ENCODE peak calls at places on chromosomes 11 and 22, in six cellular contexts. W, L, I, P, D and X are unnamed samples.

GRCh38 chr11:130675456-130675855 is 227.0 kb downstream of the ADAMTS15 start:
- DNase-seq in W (no peak), D (peak), P (no peak), I (peak), L (no peak), X (no peak)

GRCh38 chr22:43390166-43390565 is 21.6 kb upstream of the MPPED1 start:
- DNase-seq in L (no peak), W (no peak), D (no peak), P (no peak), I (no peak), X (no peak)

GRCh38 chr11:66556086-66556485 is 9.4 kb downstream of the ACTN3 start:
- DNase-seq in I (no peak), P (no peak), W (no peak), D (no peak), L (no peak), X (no peak)

GRCh38 chr11:8732748-8733241 is 50.2 kb downstream of the RPL27A start:
- DNase-seq in P (no peak), L (no peak), I (peak), W (no peak), D (peak), X (no peak)

GRCh38 chr22:28742562-28742962 is 723 bp downstream of the HSCB start:
- DNase-seq in W (no peak), I (no peak), P (no peak), L (no peak), D (no peak), X (no peak)

GRCh38 chr11:35146074-35146521 is 7.1 kb downstream of the CD44 start:
- DNase-seq in D (no peak), W (peak), I (no peak), L (no peak), P (no peak), X (peak)

GRCh38 chr11:55956521-55956920 is 13.2 kb downstream of the OR10AG1 start:
- DNase-seq in D (no peak), W (no peak), L (no peak), P (no peak), I (no peak), X (no peak)

GRCh38 chr11:49202287-49202976 is 6.0 kb downstream of the FOLH1 start:
- DNase-seq in W (no peak), I (no peak), L (no peak), P (no peak), D (no peak), X (no peak)

GRCh38 chr11:62108971-62109391 is 14.8 kb upstream of the INCENP start:
- DNase-seq in I (peak), P (no peak), W (no peak), D (peak), L (no peak), X (no peak)

GRCh38 chr11:71144736-71145135 is 107.6 kb downstream of the SHANK2 start:
- DNase-seq in I (no peak), P (no peak), W (no peak), D (no peak), L (no peak), X (no peak)

GRCh38 chr22:18096823-18097222 is 13.8 kb upstream of the TUBA8 start:
- DNase-seq in I (no peak), W (peak), L (no peak), D (no peak), P (no peak), X (no peak)

GRCh38 chr22:45227645-45228400 is 12.9 kb downstream of the KIAA0930 start:
- DNase-seq in I (no peak), D (no peak), P (no peak), W (no peak), L (no peak), X (no peak)

GRCh38 chr11:86206296-86206695 is 38.3 kb upstream of the EED start:
- DNase-seq in D (no peak), I (no peak), L (no peak), P (no peak), W (no peak), X (no peak)

GRCh38 chr11:36311926-36312592 is 16.0 kb downstream of the PRR5L start:
- DNase-seq in I (no peak), D (no peak), W (no peak), L (no peak), P (no peak), X (no peak)

GRCh38 chr22:25334091-25334490 is 114.7 kb downstream of the CRYBB2 start:
- DNase-seq in W (peak), P (no peak), I (peak), D (peak), L (peak), X (no peak)

GRCh38 chr11:127000291-127000968 is at the start of gene KIRREL3:
- DNase-seq in D (peak), I (no peak), P (no peak), L (peak), W (no peak), X (no peak)

GRCh38 chr11:69539416-69540117 is 58.1 kb downstream of the LINC01488 start:
- DNase-seq in I (no peak), L (no peak), D (no peak), P (no peak), W (no peak), X (no peak)

GRCh38 chr11:30581646-30582045 is 4.5 kb downstream of the MPPED2 start:
- DNase-seq in W (no peak), P (no peak), I (no peak), L (no peak), D (no peak), X (no peak)

GRCh38 chr11:30586251-30587144 is at the start of gene MPPED2:
- DNase-seq in W (peak), P (no peak), I (no peak), D (no peak), L (peak), X (no peak)

GRCh38 chr11:30585067-30585891 is 874 bp downstream of the MPPED2 start:
- DNase-seq in W (no peak), P (no peak), I (no peak), D (no peak), L (no peak), X (no peak)

GRCh38 chr11:30583505-30584280 is 2.5 kb downstream of the MPPED2 start:
- DNase-seq in D (no peak), L (no peak), W (no peak), I (no peak), P (no peak), X (no peak)

GRCh38 chr11:30585892-30586250 is 282 bp downstream of the MPPED2 start:
- DNase-seq in P (no peak), L (no peak), D (peak), W (no peak), I (no peak), X (no peak)
- H3K4me3 ChIP-seq in P (peak), L (peak), D (peak), W (peak), I (peak), X (peak)

GRCh38 chr11:60924906-60925684 is 835 bp downstream of the TMEM132A start:
- DNase-seq in W (no peak), D (no peak), I (no peak), P (no peak), L (no peak), X (no peak)
- TF ChIP-seq CTCF in W (no peak), D (no peak), I (no peak), P (no peak), L (no peak), X (no peak)

GRCh38 chr11:128725630-128726461 is 32.0 kb downstream of the FLI1 start:
- DNase-seq in W (peak), L (no peak), P (no peak), D (peak), I (peak), X (peak)
- H3K4me3 ChIP-seq in W (peak), L (no peak), P (no peak), D (no peak), I (no peak), X (peak)

DNA sequence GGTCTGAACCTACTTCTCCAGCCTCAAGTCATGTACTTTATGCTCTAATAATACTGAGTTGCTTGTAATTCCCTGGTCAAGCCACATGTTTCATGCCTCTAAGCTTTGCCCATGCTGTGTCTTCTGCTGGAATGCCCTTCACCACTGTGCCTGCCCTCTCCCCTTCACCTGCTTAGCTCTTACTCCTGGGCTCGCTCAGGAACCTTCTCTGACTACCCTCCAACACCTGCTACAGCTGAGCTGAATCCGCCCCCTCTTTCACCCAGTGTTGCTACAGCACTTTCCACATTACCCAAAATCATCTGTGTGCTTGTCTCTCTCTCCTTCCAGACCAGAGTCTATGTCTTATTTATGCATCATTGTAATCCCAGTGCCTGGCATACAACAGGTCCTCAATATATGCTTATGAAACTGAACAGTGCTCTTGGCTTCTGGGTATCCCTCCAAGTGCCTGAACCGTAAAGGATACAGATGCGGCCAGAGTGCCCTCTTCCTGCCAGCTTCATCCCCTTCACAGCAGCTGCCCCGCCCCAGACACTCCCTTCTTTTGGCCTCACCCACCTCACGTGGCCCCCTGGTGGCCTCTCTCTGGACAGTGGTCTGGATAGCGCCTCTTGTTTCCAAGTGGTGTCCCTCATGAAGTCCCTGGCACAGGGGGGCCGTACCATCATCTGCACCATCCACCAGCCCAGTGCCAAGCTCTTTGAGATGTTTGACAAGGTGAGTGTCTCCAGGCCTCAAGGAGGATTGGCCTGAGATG is 7.1 kb downstream of the ABCG4 start:
- DNase-seq in I (peak), D (no peak), P (no peak), L (peak), W (peak), X (no peak)
- TF ChIP-seq CTCF in I (peak), D (peak), P (peak), L (no peak), W (no peak), X (peak)

DNA sequence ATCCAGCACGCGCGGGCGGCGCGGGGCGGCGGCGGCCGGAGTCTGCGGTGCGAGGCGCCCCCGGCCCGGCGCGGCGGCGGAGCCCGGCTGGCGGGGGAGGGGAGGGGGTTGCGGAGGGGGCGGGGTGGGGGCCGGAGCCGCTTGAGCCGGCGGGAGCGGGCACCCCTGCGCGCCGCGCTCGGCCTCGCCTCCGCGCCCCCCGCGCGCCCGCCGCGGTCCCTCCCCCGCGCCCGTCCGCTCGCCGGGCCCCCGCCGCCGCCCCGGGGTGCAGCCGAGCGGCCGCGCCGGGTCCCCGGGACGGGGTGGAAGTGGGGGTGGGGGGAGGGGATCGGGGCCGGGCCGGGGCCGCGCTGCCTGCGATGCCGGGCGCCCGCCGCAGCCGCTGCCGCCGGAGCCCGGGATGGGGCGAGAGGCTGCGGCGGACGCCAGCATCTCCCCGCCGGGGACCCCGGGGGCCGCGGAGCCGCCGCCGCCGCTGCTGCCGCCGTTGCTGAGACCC is 284 bp downstream of the MGAT3 start:
- DNase-seq in D (no peak), W (no peak), P (no peak), L (no peak), I (no peak), X (no peak)
- H3K4me3 ChIP-seq in D (peak), W (peak), P (peak), L (peak), I (peak), X (peak)

GRCh38 chr22:41367039-41367679 is 14.6 kb upstream of the TEF start:
- DNase-seq in W (no peak), I (peak), P (peak), L (peak), D (peak), X (no peak)
- TF ChIP-seq CTCF in W (no peak), I (peak), P (peak), L (no peak), D (peak), X (no peak)

DNA sequence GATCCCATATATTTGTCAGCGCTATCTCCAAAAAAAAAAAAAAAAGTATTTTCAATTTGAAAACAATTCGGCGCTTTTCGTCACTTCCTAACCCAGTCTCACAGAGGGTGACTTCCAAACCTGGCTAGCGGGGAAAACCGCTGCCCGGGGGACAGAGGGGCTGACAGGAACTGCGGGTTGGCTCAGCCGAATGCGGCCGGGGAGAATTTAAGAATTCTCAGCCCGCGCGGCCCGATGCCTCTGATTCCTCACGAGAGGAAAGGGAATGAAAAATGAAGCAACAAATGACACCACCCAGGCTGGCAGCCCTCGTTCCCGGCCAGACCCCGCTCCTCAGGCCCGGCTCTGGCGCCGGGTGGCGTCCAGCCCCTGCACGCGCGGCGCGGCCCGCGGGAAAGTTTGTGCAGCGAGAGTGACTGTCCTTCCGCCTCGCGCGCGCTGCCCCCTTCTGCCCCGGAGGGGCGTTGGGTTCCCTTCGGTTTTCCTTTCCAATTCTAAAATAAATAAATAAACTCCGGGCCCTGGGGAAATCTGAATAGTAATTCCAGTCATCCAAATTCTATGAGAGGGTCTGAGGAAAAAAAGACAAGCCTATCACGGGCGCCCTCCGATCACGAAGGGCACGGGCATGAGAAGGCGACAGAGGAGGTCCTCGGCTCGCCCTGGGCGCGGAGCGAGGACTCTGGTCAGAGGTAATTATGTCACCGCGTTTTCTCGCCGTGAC is 4.8 kb upstream of the PAX6 start:
- DNase-seq in I (no peak), W (no peak), L (no peak), D (no peak), P (no peak), X (no peak)
- H3K4me3 ChIP-seq in I (no peak), W (peak), L (peak), D (no peak), P (no peak), X (no peak)

DNA sequence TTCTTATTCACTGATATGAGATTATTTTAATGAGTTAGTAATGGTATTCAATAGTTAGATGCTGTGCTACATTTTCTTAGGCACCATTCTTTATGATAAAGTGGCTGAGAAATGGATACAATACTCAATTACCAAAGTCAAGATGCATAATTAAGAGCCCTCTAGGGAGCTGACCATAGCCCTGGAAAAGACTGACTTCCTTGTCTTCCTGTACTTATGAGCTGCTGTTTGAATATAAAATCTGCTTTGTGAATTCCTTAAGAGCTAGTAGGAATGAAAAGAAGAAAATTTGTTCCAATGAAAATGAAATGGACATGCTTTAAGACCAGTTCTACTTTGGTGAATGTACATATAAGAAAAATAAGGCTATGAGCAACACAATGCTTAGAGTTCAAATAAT is 452.3 kb downstream of the KCNA4 start:
- DNase-seq in P (no peak), W (no peak), L (no peak), D (no peak), I (no peak), X (no peak)
- TF ChIP-seq CTCF in P (no peak), W (no peak), L (no peak), D (no peak), I (no peak), X (no peak)

GRCh38 chr11:72750556-72751292 is 1.5 kb downstream of the ARAP1 start:
- DNase-seq in L (no peak), P (no peak), I (no peak), D (no peak), W (no peak), X (no peak)
- H3K4me3 ChIP-seq in L (no peak), P (peak), I (peak), D (peak), W (peak), X (peak)

GRCh38 chr11:73579641-73580434 is 18.1 kb downstream of the FAM168A start:
- DNase-seq in W (no peak), I (no peak), P (no peak), L (no peak), D (no peak), X (no peak)

GRCh38 chr11:73582636-73583035 is 15.3 kb downstream of the FAM168A start:
- DNase-seq in P (no peak), I (no peak), D (no peak), W (no peak), L (no peak), X (no peak)

GRCh38 chr11:73577496-73577917 is 20.4 kb downstream of the FAM168A start:
- DNase-seq in L (no peak), I (peak), D (no peak), W (peak), P (no peak), X (no peak)

GRCh38 chr11:73576226-73576625 is 21.7 kb downstream of the FAM168A start:
- DNase-seq in W (no peak), L (no peak), P (no peak), I (no peak), D (no peak), X (no peak)

GRCh38 chr11:73578786-73579185 is 19.1 kb downstream of the FAM168A start:
- DNase-seq in W (peak), L (no peak), D (no peak), I (peak), P (no peak), X (no peak)
- TF ChIP-seq CTCF in W (no peak), L (no peak), D (no peak), I (no peak), P (no peak), X (no peak)